ENCODE peak calls at places on chromosomes 11 and 22, in six cellular contexts. U is tibial artery; X is Calu3; Z is CD8-positive, alpha-beta T cell; Q is fibroblast of lung; P is mammary epithelial cell. H is an unnamed sample.

GRCh38 chr22:31812977-31813605 is 59.3 kb downstream of the DEPDC5 start:
- DNase-seq in Z (no peak), P (no peak), X (no peak), U (no peak), Q (no peak), H (no peak)

GRCh38 chr22:38965614-38966378 is 8.4 kb downstream of the APOBEC3A start:
- DNase-seq in Z (no peak), X (no peak), P (no peak), U (no peak), Q (no peak), H (no peak)

GRCh38 chr11:112223125-112223524 is 3.1 kb upstream of the PTS start:
- DNase-seq in X (no peak), P (peak), Q (no peak), Z (no peak), U (no peak), H (no peak)

GRCh38 chr11:10118830-10119229 is 175.2 kb downstream of the SBF2 start:
- DNase-seq in P (no peak), Q (no peak), U (no peak), X (no peak), Z (no peak), H (no peak)

GRCh38 chr11:32892355-32893090 is at the start of gene QSER1:
- DNase-seq in U (peak), Q (peak), Z (peak), P (peak), X (peak), H (peak)

GRCh38 chr11:134275534-134276395 is at the start of gene GLB1L3:
- DNase-seq in U (no peak), P (peak), Z (peak), Q (peak), X (no peak), H (peak)

GRCh38 chr11:131745405-131745804 is 375.0 kb downstream of the NTM start:
- DNase-seq in X (no peak), Z (no peak), Q (peak), P (no peak), U (no peak), H (no peak)

GRCh38 chr11:1349074-1349931 is 39.9 kb upstream of the TOLLIP start:
- DNase-seq in Z (no peak), Q (no peak), X (no peak), P (no peak), U (peak), H (peak)

GRCh38 chr11:68212421-68213134 is 518 bp downstream of the KMT5B start:
- DNase-seq in Z (peak), U (peak), X (peak), P (peak), Q (peak), H (peak)

GRCh38 chr11:36222755-36223635 is 66.2 kb downstream of the COMMD9 start:
- DNase-seq in X (no peak), Z (no peak), P (no peak), U (no peak), Q (peak), H (no peak)

GRCh38 chr11:121555172-121555571 is 102.4 kb upstream of the SORL1-AS1 start:
- DNase-seq in Z (no peak), P (no peak), U (no peak), Q (no peak), X (no peak), H (no peak)

GRCh38 chr11:67301313-67301921 is 1.9 kb upstream of the SSH3 start:
- DNase-seq in P (no peak), Z (peak), X (no peak), Q (no peak), U (peak), H (no peak)

GRCh38 chr11:29093416-29093815 is 923.4 kb downstream of the KCNA4 start:
- DNase-seq in Q (peak), X (no peak), Z (no peak), U (no peak), P (no peak), H (no peak)

GRCh38 chr11:101721270-101721669 is 137.5 kb upstream of the TRPC6 start:
- DNase-seq in U (no peak), Q (peak), Z (no peak), P (peak), X (no peak), H (no peak)

GRCh38 chr11:103806130-103806900 is 230.1 kb upstream of the DDI1 start:
- DNase-seq in P (peak), Q (peak), U (no peak), X (peak), Z (no peak), H (no peak)

GRCh38 chr11:19958218-19958617 is 202.1 kb downstream of the DBX1 start:
- DNase-seq in Z (no peak), Q (no peak), X (no peak), U (no peak), P (no peak), H (no peak)

GRCh38 chr11:73307323-73308002 is 613 bp upstream of the ARHGEF17 start:
- DNase-seq in Q (peak), X (peak), P (peak), U (peak), Z (peak), H (peak)
- TF ChIP-seq CTCF in Q (peak), X (peak), P (peak), U (peak), Z (peak), H (peak)

GRCh38 chr22:43203471-43203981 is 16.6 kb upstream of the TTLL12 start:
- DNase-seq in U (no peak), X (no peak), P (no peak), Q (no peak), Z (no peak), H (no peak)
- TF ChIP-seq CTCF in U (no peak), X (no peak), P (no peak), Q (no peak), Z (no peak), H (no peak)

GRCh38 chr22:26601726-26602125 is 11.8 kb upstream of the TPST2 start:
- DNase-seq in Q (no peak), P (no peak), X (no peak), Z (no peak), U (no peak), H (no peak)
- TF ChIP-seq CTCF in Q (no peak), P (no peak), X (no peak), Z (no peak), U (no peak), H (no peak)

DNA sequence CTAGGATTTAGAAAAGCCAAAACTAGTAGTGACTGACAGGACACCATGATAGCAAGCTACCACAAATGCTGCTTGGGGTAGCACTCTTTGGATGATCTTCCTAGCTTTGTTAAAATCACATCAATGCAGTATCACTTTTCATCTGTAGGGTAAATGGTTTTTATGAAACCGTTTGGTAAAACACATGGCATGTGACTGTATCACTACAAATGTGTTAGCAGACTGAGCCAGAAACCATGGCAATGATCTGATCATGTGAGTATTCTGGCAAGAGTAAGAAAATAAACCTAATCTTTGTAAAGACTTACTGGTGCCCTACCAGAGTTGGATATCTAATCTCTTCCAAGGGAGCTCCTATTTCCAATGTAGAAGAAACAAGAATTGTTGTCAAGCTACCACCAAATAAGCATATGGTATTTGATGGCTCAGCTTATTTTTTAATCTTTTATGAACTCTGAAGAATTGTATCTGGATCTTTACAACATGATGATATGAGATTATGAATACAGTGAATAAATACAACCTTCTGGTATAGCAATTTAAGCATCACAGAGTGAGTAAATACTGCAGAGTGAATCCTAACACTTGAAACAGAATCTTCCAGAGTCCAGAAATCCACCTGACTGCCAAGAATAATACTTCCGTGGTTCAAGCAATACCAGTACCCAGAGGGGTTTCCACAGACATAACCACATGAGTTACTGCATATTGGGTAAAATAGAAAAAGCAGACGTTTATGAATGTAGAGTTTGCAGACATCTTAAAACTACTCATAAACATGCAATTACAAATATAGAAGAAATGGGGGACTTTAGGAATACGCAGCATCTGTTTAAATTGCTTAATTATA is 238.9 kb downstream of the TTC28 start:
- DNase-seq in Q (peak), P (no peak), U (no peak), X (no peak), Z (no peak), H (no peak)
- TF ChIP-seq CTCF in Q (peak), P (no peak), U (peak), X (no peak), Z (no peak), H (no peak)